ENCODE peak calls at places on chromosomes 12 and 14, in nine cellular contexts. One of them, this sample, is unnamed.

GRCh38 chr14:58272589-58273372 is 25.6 kb upstream of the ARID4A start:
- DNase-seq in bronchial epithelial cell: peak; percentile 38
- DNase-seq in tibial artery: no peak
- DNase-seq in MCF 10A: peak; percentile 34
- DNase-seq in KBM-7: no peak
- DNase-seq in osteocyte: no peak
- DNase-seq in MV-4-11: no peak
- DNase-seq in effector CD4-positive, alpha-beta T cell: no peak
- DNase-seq in gastrocnemius medialis: no peak
- DNase-seq in this sample: no peak

GRCh38 chr12:65993173-65993572 is 137.4 kb downstream of the LLPH start:
- DNase-seq in bronchial epithelial cell: no peak
- DNase-seq in tibial artery: no peak
- DNase-seq in MCF 10A: no peak
- DNase-seq in KBM-7: no peak
- DNase-seq in osteocyte: no peak
- DNase-seq in MV-4-11: no peak
- DNase-seq in effector CD4-positive, alpha-beta T cell: no peak
- DNase-seq in gastrocnemius medialis: no peak
- DNase-seq in this sample: no peak

GRCh38 chr14:85085981-85086380 is 444.0 kb upstream of the FLRT2 start:
- DNase-seq in bronchial epithelial cell: no peak
- DNase-seq in tibial artery: no peak
- DNase-seq in MCF 10A: no peak
- DNase-seq in KBM-7: no peak
- DNase-seq in osteocyte: no peak
- DNase-seq in MV-4-11: no peak
- DNase-seq in effector CD4-positive, alpha-beta T cell: no peak
- DNase-seq in gastrocnemius medialis: no peak
- DNase-seq in this sample: no peak

GRCh38 chr14:31583043-31583442 is 21.8 kb downstream of the NUBPL start:
- DNase-seq in bronchial epithelial cell: no peak
- DNase-seq in tibial artery: no peak
- DNase-seq in MCF 10A: no peak
- DNase-seq in KBM-7: no peak
- DNase-seq in osteocyte: no peak
- DNase-seq in MV-4-11: peak; percentile 1
- DNase-seq in effector CD4-positive, alpha-beta T cell: no peak
- DNase-seq in gastrocnemius medialis: no peak
- DNase-seq in this sample: no peak

GRCh38 chr12:12819752-12820311 is 6.7 kb downstream of the DDX47 start:
- DNase-seq in bronchial epithelial cell: peak; percentile 79
- DNase-seq in tibial artery: peak; percentile 48
- DNase-seq in MCF 10A: peak; percentile 53
- DNase-seq in KBM-7: no peak
- DNase-seq in osteocyte: no peak
- DNase-seq in MV-4-11: no peak
- DNase-seq in effector CD4-positive, alpha-beta T cell: no peak
- DNase-seq in gastrocnemius medialis: no peak
- DNase-seq in this sample: no peak

GRCh38 chr14:39050389-39050788 is 52.6 kb downstream of the SEC23A start:
- DNase-seq in bronchial epithelial cell: peak; percentile 84
- DNase-seq in tibial artery: no peak
- DNase-seq in MCF 10A: peak; percentile 59
- DNase-seq in KBM-7: no peak
- DNase-seq in osteocyte: no peak
- DNase-seq in MV-4-11: peak; percentile 81
- DNase-seq in effector CD4-positive, alpha-beta T cell: no peak
- DNase-seq in gastrocnemius medialis: no peak
- DNase-seq in this sample: no peak

GRCh38 chr12:59517522-59517921 is 78.3 kb upstream of the SLC16A7 start:
- DNase-seq in bronchial epithelial cell: no peak
- DNase-seq in tibial artery: no peak
- DNase-seq in MCF 10A: no peak
- DNase-seq in KBM-7: no peak
- DNase-seq in osteocyte: no peak
- DNase-seq in MV-4-11: no peak
- DNase-seq in effector CD4-positive, alpha-beta T cell: no peak
- DNase-seq in gastrocnemius medialis: no peak
- DNase-seq in this sample: no peak

GRCh38 chr14:45679852-45680251 is 426.9 kb upstream of the MIS18BP1 start:
- DNase-seq in bronchial epithelial cell: peak; percentile 90
- DNase-seq in tibial artery: no peak
- DNase-seq in MCF 10A: peak; percentile 61
- DNase-seq in KBM-7: no peak
- DNase-seq in osteocyte: no peak
- DNase-seq in MV-4-11: no peak
- DNase-seq in effector CD4-positive, alpha-beta T cell: no peak
- DNase-seq in gastrocnemius medialis: no peak
- DNase-seq in this sample: no peak

GRCh38 chr12:104219908-104220404 is 4.4 kb downstream of the TXNRD1 start:
- DNase-seq in bronchial epithelial cell: peak; percentile 99
- DNase-seq in tibial artery: peak; percentile 45
- DNase-seq in MCF 10A: peak; percentile 96
- DNase-seq in KBM-7: peak; percentile 79
- DNase-seq in osteocyte: no peak
- DNase-seq in MV-4-11: peak; percentile 39
- DNase-seq in effector CD4-positive, alpha-beta T cell: peak; percentile 36
- DNase-seq in gastrocnemius medialis: no peak
- DNase-seq in this sample: no peak

GRCh38 chr14:105682956-105683570 is 156.7 kb downstream of the TMEM121 start:
- DNase-seq in bronchial epithelial cell: no peak
- DNase-seq in tibial artery: no peak
- DNase-seq in MCF 10A: no peak
- DNase-seq in KBM-7: no peak
- DNase-seq in osteocyte: no peak
- DNase-seq in MV-4-11: no peak
- DNase-seq in effector CD4-positive, alpha-beta T cell: no peak
- DNase-seq in gastrocnemius medialis: no peak
- DNase-seq in this sample: no peak

GRCh38 chr14:90760591-90761316 is 55.5 kb downstream of the TTC7B start:
- DNase-seq in bronchial epithelial cell: peak; percentile 46
- DNase-seq in tibial artery: no peak
- DNase-seq in MCF 10A: peak; percentile 55
- DNase-seq in KBM-7: peak; percentile 54
- DNase-seq in osteocyte: peak; percentile 74
- DNase-seq in MV-4-11: peak; percentile 2
- DNase-seq in effector CD4-positive, alpha-beta T cell: no peak
- DNase-seq in gastrocnemius medialis: no peak
- DNase-seq in this sample: no peak

This sample was measured in naive thymus-derived CD8-positive, alpha-beta T cell.